ENCODE peak calls at places on chromosomes 5 and 9, in ten cellular contexts. Y is dorsolateral prefrontal cortex, V is testis, Q is uterus, N is kidney, I is endothelial cell of umbilical vein, M is lung, S is fibroblast of lung, E is MM.1S, X is tibial artery. F is an unnamed sample.

GRCh38 chr5:150585781-150586461 is 54.5 kb upstream of the SYNPO start:
- DNase-seq in Y (peak), V (no peak), Q (peak), N (no peak), I (no peak), M (no peak), S (no peak), E (no peak), X (no peak), F (no peak)

GRCh38 chr5:91591076-91591475 is 208.0 kb upstream of the ARRDC3 start:
- DNase-seq in Y (no peak), V (no peak), Q (no peak), N (no peak), I (no peak), M (no peak), S (no peak), E (no peak), X (no peak), F (no peak)

GRCh38 chr5:74919487-74919886 is 53.3 kb upstream of the FAM169A start:
- DNase-seq in Y (no peak), V (no peak), Q (no peak), N (no peak), I (peak), M (no peak), S (peak), E (peak), X (no peak), F (peak)

GRCh38 chr5:132243366-132243977 is 14.0 kb upstream of the PDLIM4 start:
- DNase-seq in Y (no peak), V (no peak), Q (no peak), N (no peak), I (no peak), M (no peak), S (no peak), E (no peak), X (no peak), F (no peak)

GRCh38 chr9:115341401-115341800 is 223.4 kb upstream of the TNC start:
- DNase-seq in Y (no peak), V (peak), Q (peak), N (no peak), I (no peak), M (no peak), S (no peak), E (no peak), X (peak), F (no peak)

GRCh38 chr9:109453210-109453842 is 44.8 kb downstream of the PTPN3 start:
- DNase-seq in Y (no peak), V (no peak), Q (no peak), N (no peak), I (peak), M (no peak), S (peak), E (no peak), X (no peak), F (peak)

GRCh38 chr5:144972317-144972716 is 801.6 kb downstream of the KCTD16 start:
- DNase-seq in Y (no peak), V (no peak), Q (no peak), N (no peak), I (no peak), M (no peak), S (no peak), E (no peak), X (no peak), F (no peak)

GRCh38 chr5:95697781-95698681 is 15.2 kb upstream of the SPATA9 start:
- DNase-seq in Y (no peak), V (no peak), Q (no peak), N (no peak), I (no peak), M (no peak), S (no peak), E (no peak), X (no peak), F (no peak)

GRCh38 chr5:115321309-115321708 is 24.9 kb upstream of the CCDC112 start:
- DNase-seq in Y (no peak), V (no peak), Q (no peak), N (no peak), I (no peak), M (no peak), S (no peak), E (no peak), X (no peak), F (peak)

GRCh38 chr5:173233347-173234128 is 1.5 kb downstream of the NKX2-5 start:
- DNase-seq in Y (no peak), V (no peak), Q (no peak), N (no peak), I (no peak), M (no peak), S (no peak), E (no peak), X (no peak), F (no peak)

GRCh38 chr5:80090884-80091166 is 55.7 kb downstream of the THBS4 start:
- DNase-seq in Y (no peak), V (no peak), Q (no peak), N (no peak), I (no peak), M (no peak), S (no peak), E (no peak), X (no peak), F (no peak)

GRCh38 chr9:6667633-6668280 is 22.2 kb upstream of the GLDC start:
- DNase-seq in Y (no peak), V (no peak), Q (no peak), N (no peak), I (peak), M (no peak), S (peak), E (peak), X (no peak), F (peak)

GRCh38 chr9:133349965-133350624 is 2.1 kb downstream of the RPL7A start:
- DNase-seq in Y (no peak), V (no peak), Q (no peak), N (peak), I (no peak), M (no peak), S (no peak), E (no peak), X (no peak), F (no peak)

GRCh38 chr5:150335778-150336177 is 21.7 kb upstream of the TCOF1 start:
- DNase-seq in Y (no peak), V (no peak), Q (no peak), N (peak), I (no peak), M (no peak), S (peak), E (no peak), X (no peak), F (no peak)

GRCh38 chr9:89363921-89364663 is 45.8 kb downstream of the SECISBP2 start:
- DNase-seq in Y (no peak), V (no peak), Q (no peak), N (peak), I (no peak), M (no peak), S (no peak), E (no peak), X (peak), F (no peak)

GRCh38 chr5:95822408-95823240 is at the start of gene GLRX:
- DNase-seq in Y (peak), V (peak), Q (peak), N (peak), I (peak), M (peak), S (peak), E (peak), X (peak), F (peak)

GRCh38 chr5:170418736-170419135 is 29.6 kb upstream of the KCNMB1 start:
- DNase-seq in Y (no peak), V (no peak), Q (no peak), N (no peak), I (no peak), M (no peak), S (no peak), E (no peak), X (no peak), F (no peak)

GRCh38 chr5:37950436-37950835 is 110.6 kb upstream of the GDNF start:
- DNase-seq in Y (no peak), V (no peak), Q (no peak), N (no peak), I (no peak), M (no peak), S (no peak), E (no peak), X (no peak), F (no peak)

GRCh38 chr5:37955748-37956147 is 115.9 kb upstream of the GDNF start:
- DNase-seq in Y (no peak), V (no peak), Q (no peak), N (no peak), I (no peak), M (no peak), S (no peak), E (no peak), X (no peak), F (no peak)

GRCh38 chr5:37954561-37954960 is 114.7 kb upstream of the GDNF start:
- DNase-seq in Y (no peak), V (no peak), Q (no peak), N (no peak), I (no peak), M (no peak), S (no peak), E (no peak), X (no peak), F (no peak)

DNA sequence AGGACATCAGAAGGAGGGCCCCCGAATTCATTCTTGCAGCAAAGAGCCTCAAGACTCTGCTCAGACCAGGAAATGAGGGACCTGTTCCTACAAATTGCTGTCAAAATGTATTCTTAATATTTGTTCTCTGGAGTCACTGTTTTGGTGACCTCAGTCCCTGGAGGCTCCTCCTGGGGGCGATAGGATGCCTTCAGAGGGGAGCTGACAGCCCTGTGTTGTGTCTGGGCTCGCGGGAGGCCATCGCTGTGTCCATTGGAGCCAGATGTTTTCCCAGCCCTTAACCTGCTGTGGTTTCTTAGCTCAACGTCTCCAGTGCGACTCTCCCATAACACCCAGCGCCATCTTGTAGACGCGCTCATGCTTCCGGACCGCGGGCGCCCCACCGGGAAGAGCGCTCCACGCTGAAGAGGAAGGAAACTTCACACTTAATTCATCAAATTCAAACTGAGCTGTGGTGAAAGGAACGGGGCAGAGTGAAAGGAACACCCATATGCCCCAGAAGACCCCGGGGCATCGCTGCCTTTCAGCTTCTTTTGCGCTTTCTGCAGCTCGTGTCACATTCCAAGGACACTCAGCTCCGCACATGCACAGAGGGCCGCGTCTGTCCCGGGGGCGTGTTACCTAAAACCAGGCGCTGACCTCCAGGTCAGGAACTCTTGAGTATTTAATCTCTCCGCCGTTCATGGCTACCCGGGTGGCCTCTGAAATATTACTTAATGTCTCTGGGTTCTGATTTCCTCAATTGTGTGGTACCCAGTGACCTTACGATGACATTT is 112.3 kb upstream of the GDNF start:
- DNase-seq in Y (no peak), V (peak), Q (no peak), N (no peak), I (no peak), M (no peak), S (no peak), E (no peak), X (no peak), F (no peak)
- H3K27ac ChIP-seq in Y (no peak), V (no peak), Q (no peak), N (no peak), I (no peak), M (no peak), S (no peak), E (no peak), X (no peak), F (no peak)

DNA sequence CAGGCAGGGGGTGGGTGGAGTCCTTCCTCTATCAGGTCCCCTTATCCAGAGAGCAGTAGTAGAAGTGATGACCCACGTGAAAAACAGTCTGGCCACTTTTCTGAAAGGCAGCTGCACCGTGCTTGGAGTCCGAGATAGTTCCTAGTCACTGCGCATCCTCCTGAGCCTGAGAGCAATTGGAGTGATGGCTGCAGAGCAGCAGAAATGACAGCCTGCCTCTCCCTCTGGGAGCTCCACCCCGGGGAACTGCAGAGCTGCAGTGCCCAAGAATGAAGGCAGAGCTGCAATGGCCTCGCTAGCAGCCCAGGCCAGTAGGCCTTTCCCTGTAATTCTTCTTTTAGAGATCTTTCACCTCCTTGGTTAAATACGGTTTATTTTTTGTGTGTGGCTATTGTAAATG is 82.6 kb downstream of the CETN3 start:
- DNase-seq in Y (no peak), V (no peak), Q (no peak), N (peak), I (no peak), M (no peak), S (no peak), E (no peak), X (no peak), F (no peak)
- TF ChIP-seq CTCF in Y (no peak), V (no peak), Q (no peak), N (no peak), I (no peak), M (no peak), S (no peak), E (no peak), X (no peak), F (no peak)

DNA sequence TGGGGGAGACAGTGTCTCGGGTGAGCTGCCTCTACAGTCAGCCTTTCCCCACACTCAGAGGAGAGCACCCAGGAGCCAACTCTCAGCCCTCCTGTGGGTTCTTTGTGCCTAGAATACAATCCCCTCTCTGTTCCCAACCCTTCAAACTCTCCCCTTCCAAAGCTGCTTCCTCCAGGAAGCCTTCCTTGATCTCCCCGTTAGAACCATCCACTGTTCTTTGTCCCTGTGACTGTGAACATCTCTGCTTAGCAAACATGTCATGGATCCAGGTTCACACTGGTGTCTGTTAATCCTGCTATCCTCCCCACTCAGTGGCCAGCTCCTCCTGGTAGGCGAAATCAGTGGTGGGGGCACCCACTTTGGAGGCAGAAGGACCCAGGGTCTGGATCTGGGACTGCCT is 16.2 kb upstream of the IER5L start:
- DNase-seq in Y (no peak), V (no peak), Q (no peak), N (no peak), I (no peak), M (no peak), S (no peak), E (no peak), X (no peak), F (no peak)
- H3K27ac ChIP-seq in Y (no peak), V (no peak), Q (no peak), N (no peak), I (no peak), M (no peak), S (no peak), E (no peak), X (no peak), F (no peak)

GRCh38 chr9:106284300-106284699 is 578.7 kb upstream of the ZNF462 start:
- DNase-seq in Y (no peak), V (peak), Q (no peak), N (no peak), I (no peak), M (no peak), S (no peak), E (no peak), X (no peak), F (no peak)

GRCh38 chr9:106288689-106289088 is 574.3 kb upstream of the ZNF462 start:
- DNase-seq in Y (no peak), V (no peak), Q (no peak), N (no peak), I (no peak), M (no peak), S (no peak), E (no peak), X (no peak), F (no peak)

GRCh38 chr9:106287108-106287631 is 575.8 kb upstream of the ZNF462 start:
- DNase-seq in Y (no peak), V (peak), Q (peak), N (no peak), I (no peak), M (no peak), S (peak), E (no peak), X (no peak), F (no peak)

DNA sequence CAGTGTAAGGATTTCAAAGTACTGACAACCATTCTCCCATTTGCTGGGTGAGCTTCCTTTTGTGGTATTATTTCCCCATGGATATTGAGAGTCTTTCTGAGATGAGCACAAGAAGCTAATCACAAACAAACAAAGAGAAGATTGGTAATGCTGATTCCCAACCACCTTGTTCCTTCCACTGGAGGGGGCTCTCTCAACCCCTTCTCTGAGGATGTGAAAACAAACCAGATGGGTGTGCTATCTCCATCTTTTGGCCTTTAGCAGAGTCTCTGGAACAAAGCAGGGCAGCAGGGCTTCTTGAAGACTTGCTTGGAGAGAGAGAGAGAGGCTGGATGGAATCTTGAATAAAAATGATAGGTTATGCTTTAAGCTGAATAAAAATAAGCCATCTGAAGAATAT is 576.7 kb upstream of the ZNF462 start:
- DNase-seq in Y (no peak), V (peak), Q (no peak), N (no peak), I (no peak), M (no peak), S (peak), E (no peak), X (no peak), F (no peak)
- TF ChIP-seq CTCF in Y (peak), V (peak), Q (no peak), N (peak), I (no peak), M (no peak), S (no peak), E (no peak), X (no peak), F (no peak)

GRCh38 chr5:34843482-34843881 is 4.5 kb downstream of the TTC23L start:
- DNase-seq in Y (no peak), V (peak), Q (no peak), N (no peak), I (no peak), M (no peak), S (peak), E (no peak), X (no peak), F (no peak)
- H3K27ac ChIP-seq in Y (no peak), V (no peak), Q (no peak), N (no peak), I (no peak), M (no peak), S (no peak), E (no peak), X (no peak), F (no peak)

GRCh38 chr5:119470851-119471451 is 18.7 kb downstream of the HSD17B4 start:
- DNase-seq in Y (no peak), V (no peak), Q (no peak), N (no peak), I (peak), M (no peak), S (peak), E (peak), X (no peak), F (peak)
- TF ChIP-seq CTCF in Y (peak), V (peak), Q (peak), N (peak), I (peak), M (peak), S (peak), E (peak), X (peak), F (peak)